ENCODE peak calls at places on chromosome X, in six cellular contexts. X is MM.1S, U is spleen, H is H9, K is ovary, F is HFFc6. S is an unnamed sample.

GRCh38 chrX:129759576-129760061 is 20.1 kb upstream of the SASH3 start:
- DNase-seq in X (peak), U (peak), H (no peak), K (no peak), F (peak), S (peak)

GRCh38 chrX:37986893-37987292 is 19.5 kb upstream of the SYTL5 start:
- DNase-seq in X (no peak), U (no peak), H (no peak), K (no peak), F (no peak), S (no peak)

GRCh38 chrX:14398725-14399124 is 130.6 kb upstream of the GLRA2 start:
- DNase-seq in X (no peak), U (no peak), H (no peak), K (no peak), F (peak), S (no peak)

GRCh38 chrX:9610774-9611392 is 146.0 kb downstream of the TBL1X start:
- DNase-seq in X (no peak), U (no peak), H (no peak), K (no peak), F (no peak), S (no peak)

GRCh38 chrX:74925210-74926088 is at the start of gene NEXMIF:
- DNase-seq in X (peak), U (peak), H (peak), K (peak), F (no peak), S (peak)

GRCh38 chrX:8364369-8365141 is 100.1 kb upstream of the VCX3B start:
- DNase-seq in X (peak), U (no peak), H (peak), K (no peak), F (no peak), S (no peak)

GRCh38 chrX:142999209-142999720 is 26.5 kb upstream of the SPANXN4 start:
- DNase-seq in X (no peak), U (no peak), H (no peak), K (no peak), F (no peak), S (no peak)

GRCh38 chrX:37349131-37350033 is at the start of gene PRRG1:
- DNase-seq in X (peak), U (peak), H (peak), K (peak), F (peak), S (peak)

GRCh38 chrX:53718073-53718472 is 31.6 kb upstream of the HUWE1 start:
- DNase-seq in X (no peak), U (no peak), H (no peak), K (no peak), F (no peak), S (no peak)

GRCh38 chrX:72100051-72100755 is 31.5 kb downstream of the RTL5 start:
- DNase-seq in X (no peak), U (no peak), H (no peak), K (no peak), F (no peak), S (no peak)

GRCh38 chrX:29066516-29066915 is 479.3 kb downstream of the IL1RAPL1 start:
- DNase-seq in X (no peak), U (no peak), H (peak), K (no peak), F (no peak), S (no peak)

GRCh38 chrX:119690921-119691716 is 1.8 kb downstream of the SEPTIN6 start:
- DNase-seq in X (peak), U (no peak), H (no peak), K (no peak), F (peak), S (no peak)

GRCh38 chrX:40468033-40468979 is 112.5 kb upstream of the ATP6AP2 start:
- DNase-seq in X (peak), U (no peak), H (peak), K (peak), F (peak), S (no peak)

GRCh38 chrX:133440081-133440796 is 24.9 kb upstream of the GPC4 start:
- DNase-seq in X (no peak), U (no peak), H (peak), K (no peak), F (no peak), S (no peak)

GRCh38 chrX:133435544-133436124 is 20.3 kb upstream of the GPC4 start:
- DNase-seq in X (no peak), U (no peak), H (no peak), K (no peak), F (no peak), S (no peak)

GRCh38 chrX:133437771-133438170 is 22.5 kb upstream of the GPC4 start:
- DNase-seq in X (no peak), U (no peak), H (no peak), K (no peak), F (no peak), S (no peak)

GRCh38 chrX:133437356-133437755 is 22.1 kb upstream of the GPC4 start:
- DNase-seq in X (no peak), U (no peak), H (peak), K (no peak), F (no peak), S (no peak)

DNA sequence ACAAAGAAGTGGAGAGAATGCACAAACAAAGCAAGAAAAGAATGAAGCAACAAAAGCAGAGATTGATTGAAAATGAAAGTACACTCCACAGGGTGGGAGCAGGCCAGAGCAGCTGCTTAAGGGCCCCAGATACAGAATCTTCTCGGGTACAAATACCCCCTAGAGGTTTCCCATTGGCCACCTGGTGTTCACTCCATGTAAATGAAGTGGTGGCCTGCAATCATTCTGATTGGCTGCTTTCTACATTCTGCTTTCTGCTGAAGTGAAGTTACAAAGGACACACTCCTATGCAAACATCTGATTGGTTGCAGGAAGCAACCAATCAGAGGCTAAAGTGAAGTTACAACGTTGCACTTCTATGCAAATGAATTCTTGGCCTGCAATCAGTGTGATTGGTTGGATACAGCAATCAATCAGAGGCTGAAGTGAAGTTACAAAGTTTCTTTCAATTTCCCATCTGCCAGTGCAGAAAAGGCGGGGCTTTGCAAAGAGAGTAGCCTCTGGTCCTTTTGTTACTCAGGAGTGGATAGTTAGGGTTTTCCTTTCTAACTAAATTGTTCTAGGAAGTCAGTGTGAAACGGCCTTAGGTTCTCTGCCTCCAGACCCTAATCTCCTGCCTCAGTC is 19.0 kb upstream of the GPC4 start:
- DNase-seq in X (no peak), U (no peak), H (no peak), K (no peak), F (no peak), S (no peak)
- TF ChIP-seq CTCF in X (no peak), U (no peak), H (peak), K (no peak), F (no peak), S (no peak)

DNA sequence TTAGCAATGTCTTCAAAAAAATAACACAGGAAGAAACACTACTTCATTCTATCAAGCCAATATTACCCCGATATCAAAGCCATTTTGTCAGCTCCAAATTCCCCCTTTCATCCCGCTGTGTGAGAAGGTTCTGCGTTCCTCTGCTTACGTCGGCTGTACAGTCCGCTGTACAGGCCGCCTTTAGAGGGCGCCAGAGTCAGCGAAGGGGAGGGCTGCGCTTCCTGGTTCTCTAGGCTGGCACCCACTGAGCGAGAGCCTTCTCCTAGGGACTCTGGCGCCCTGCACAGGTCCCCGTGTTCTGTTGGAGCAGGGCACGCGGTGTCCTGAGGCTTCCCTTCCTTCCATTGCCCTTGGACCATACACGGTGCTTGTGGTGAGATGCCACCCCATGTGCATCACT is 25.3 kb upstream of the CT45A1 start:
- DNase-seq in X (no peak), U (peak), H (peak), K (no peak), F (no peak), S (no peak)
- TF ChIP-seq CTCF in X (no peak), U (no peak), H (peak), K (no peak), F (no peak), S (no peak)

GRCh38 chrX:131649741-131650140 is 105.9 kb downstream of the OR13H1 start:
- DNase-seq in X (no peak), U (no peak), H (no peak), K (no peak), F (no peak), S (no peak)
- TF ChIP-seq CTCF in X (no peak), U (no peak), H (no peak), K (no peak), F (no peak), S (no peak)

GRCh38 chrX:47568656-47569295 is 7.8 kb downstream of the ARAF start:
- DNase-seq in X (no peak), U (no peak), H (peak), K (no peak), F (no peak), S (no peak)
- TF ChIP-seq CTCF in X (peak), U (peak), H (peak), K (no peak), F (peak), S (no peak)

DNA sequence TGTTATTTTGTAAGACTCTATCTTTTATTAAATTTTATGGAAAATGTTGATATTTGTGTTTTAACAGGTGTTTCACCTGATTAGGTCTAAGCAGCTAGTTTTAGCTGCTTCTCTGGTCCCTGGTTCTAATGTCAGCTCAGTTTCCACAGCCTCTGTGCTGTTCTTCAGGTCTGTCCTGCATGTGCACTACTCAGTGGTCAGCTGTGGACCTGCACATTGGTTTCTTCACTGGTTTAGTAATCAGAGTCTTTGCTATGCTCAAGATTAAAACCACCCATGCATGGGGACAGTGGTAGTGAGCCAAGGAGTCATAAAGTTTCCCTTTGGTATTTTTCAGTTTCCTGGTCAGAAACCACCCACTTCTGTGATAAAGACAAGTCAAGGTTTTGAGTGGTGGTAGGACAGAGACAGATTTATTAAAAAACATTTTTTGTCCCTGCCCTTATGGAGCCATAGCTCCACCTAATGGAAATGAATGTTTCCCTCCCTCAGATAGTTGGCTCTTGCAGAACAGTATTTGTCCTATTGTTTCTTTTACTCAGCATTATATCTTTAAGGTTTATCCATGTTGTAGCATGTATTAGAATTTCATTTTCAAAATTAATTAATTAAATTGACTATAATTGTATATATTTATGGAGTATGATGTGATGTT is 36.8 kb upstream of the VBP1 start:
- DNase-seq in X (peak), U (no peak), H (no peak), K (no peak), F (no peak), S (no peak)
- TF ChIP-seq CTCF in X (peak), U (no peak), H (no peak), K (no peak), F (no peak), S (no peak)

DNA sequence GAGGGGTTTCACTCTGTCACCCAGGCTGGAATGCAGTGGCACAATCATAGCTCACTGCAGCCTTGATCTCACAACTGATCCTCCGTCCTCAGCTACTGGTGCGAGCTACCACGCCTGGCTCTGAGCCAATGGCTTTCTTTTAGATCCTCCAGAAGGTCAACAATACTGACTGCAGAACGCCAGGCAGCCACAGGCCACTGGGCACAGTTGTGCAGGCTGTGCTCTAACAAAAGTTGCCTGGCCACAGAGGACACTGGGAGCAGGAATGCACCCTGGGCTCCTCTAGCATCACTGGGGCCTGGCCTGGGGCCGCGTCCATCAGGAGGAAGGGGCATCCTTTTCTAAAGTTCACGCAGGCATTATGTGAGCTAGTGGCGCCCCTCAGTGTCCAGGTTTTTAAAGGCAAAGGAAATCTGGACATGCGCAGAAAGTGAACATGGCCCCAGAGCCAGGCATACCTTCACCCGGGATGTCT is 14.9 kb upstream of the PORCN start:
- DNase-seq in X (peak), U (peak), H (peak), K (no peak), F (peak), S (peak)
- TF ChIP-seq CTCF in X (peak), U (no peak), H (peak), K (no peak), F (peak), S (peak)